ENCODE peak calls at places on chromosome 2, in six cellular contexts. I is CD8-positive, alpha-beta memory T cell; S is HuH-7; X is midbrain; O is astrocyte; T is cardiac fibroblast. R is an unnamed sample.
A peak's percentile ranks its signal among the peaks of the same experiment; 100 is the strongest.

GRCh38 chr2:231425811-231426703 is 30.5 kb downstream of the B3GNT7 start:
- DNase-seq in S (no peak), X (no peak), O (no peak), T (no peak), I (peak; percentile 92), R (no peak)

GRCh38 chr2:125642032-125642431 is 1013.9 kb upstream of the GYPC start:
- DNase-seq in X (no peak), I (no peak), O (no peak), T (no peak), S (no peak), R (no peak)

GRCh38 chr2:42651057-42651456 is 82.6 kb downstream of the MTA3 start:
- DNase-seq in O (no peak), I (no peak), X (no peak), T (no peak), S (no peak), R (no peak)

GRCh38 chr2:23900927-23901322 is 26.0 kb downstream of the ATAD2B start:
- DNase-seq in X (no peak), S (no peak), T (peak; percentile 77), I (no peak), O (peak; percentile 90), R (peak; percentile 11)

GRCh38 chr2:157620956-157621355 is 7.7 kb downstream of the ACVR1C start:
- DNase-seq in X (no peak), T (no peak), I (no peak), S (no peak), O (peak; percentile 24), R (no peak)

GRCh38 chr2:26316041-26316440 is 29.9 kb upstream of the SELENOI start:
- DNase-seq in X (no peak), S (no peak), I (no peak), T (no peak), O (no peak), R (no peak)

GRCh38 chr2:210363261-210363660 is 48.3 kb upstream of the MYL1 start:
- DNase-seq in T (no peak), X (no peak), I (no peak), O (no peak), S (peak; percentile 12), R (no peak)

GRCh38 chr2:113791697-113792590 is 35.5 kb upstream of the SLC35F5 start:
- DNase-seq in T (no peak), I (no peak), X (no peak), O (peak; percentile 38), S (no peak), R (no peak)

R was measured in pons.